ENCODE peak calls at places on chromosomes 6 and 20, in four cellular contexts. F is A549, L is NB4, W is endothelial cell of umbilical vein. K is an unnamed sample.

GRCh38 chr6:35596448-35597442 is 84.0 kb upstream of the TULP1 start:
- DNase-seq in L (no peak), W (peak), F (no peak), K (no peak)

GRCh38 chr20:22773326-22773725 is 189.0 kb upstream of the FOXA2 start:
- DNase-seq in L (no peak), W (peak), F (no peak), K (no peak)

GRCh38 chr20:57678340-57678739 is 31.5 kb downstream of the PMEPA1 start:
- DNase-seq in W (no peak), L (no peak), F (no peak), K (no peak)

GRCh38 chr6:83378621-83379388 is 52.0 kb downstream of the ME1 start:
- DNase-seq in F (no peak), W (no peak), L (peak), K (no peak)

GRCh38 chr6:30707281-30707850 is 9.7 kb downstream of the MDC1 start:
- DNase-seq in L (no peak), W (no peak), F (no peak), K (no peak)

GRCh38 chr6:16238057-16238657 is at the start of gene GMPR:
- DNase-seq in W (peak), F (no peak), L (peak), K (peak)

GRCh38 chr20:37875776-37876175 is 27.2 kb upstream of the VSTM2L start:
- DNase-seq in F (no peak), L (no peak), W (no peak), K (no peak)

GRCh38 chr6:143361536-143362191 is 88.8 kb downstream of the ADAT2 start:
- DNase-seq in F (no peak), L (no peak), W (no peak), K (no peak)

GRCh38 chr6:83868639-83869038 is 9.2 kb downstream of the CYB5R4 start:
- DNase-seq in F (no peak), L (no peak), W (peak), K (no peak)

GRCh38 chr6:90197854-90198496 is 98.7 kb downstream of the BACH2 start:
- DNase-seq in F (no peak), W (no peak), L (peak), K (no peak)

GRCh38 chr6:36269834-36270705 is at the start of gene PNPLA1:
- DNase-seq in L (peak), F (no peak), W (no peak), K (no peak)

GRCh38 chr6:111813247-111814162 is 59.7 kb downstream of the FYN start:
- DNase-seq in L (no peak), W (no peak), F (no peak), K (no peak)

GRCh38 chr6:20572288-20572687 is 38.0 kb downstream of the CDKAL1 start:
- DNase-seq in F (no peak), W (no peak), L (no peak), K (no peak)

GRCh38 chr20:60123096-60123495 is 164.9 kb downstream of the CDH26 start:
- DNase-seq in L (no peak), F (no peak), W (no peak), K (no peak)

GRCh38 chr6:14381225-14381887 is 263.8 kb downstream of the CD83 start:
- DNase-seq in W (no peak), L (no peak), F (no peak), K (no peak)

GRCh38 chr6:79631800-79632172 is 657 bp downstream of the SH3BGRL2 start:
- DNase-seq in W (no peak), F (no peak), L (no peak), K (no peak)

GRCh38 chr6:71727632-71728294 is 158.6 kb upstream of the RIMS1 start:
- DNase-seq in W (no peak), F (no peak), L (peak), K (no peak)

GRCh38 chr6:89270951-89271721 is 44.0 kb downstream of the GABRR2 start:
- DNase-seq in F (no peak), L (peak), W (no peak), K (peak)

GRCh38 chr20:60352580-60352979 is 394.4 kb downstream of the CDH26 start:
- DNase-seq in L (no peak), W (no peak), F (no peak), K (no peak)

GRCh38 chr6:12956991-12957320 is 240.4 kb downstream of the PHACTR1 start:
- DNase-seq in W (no peak), L (peak), F (no peak), K (no peak)

GRCh38 chr6:12955996-12956395 is 239.4 kb downstream of the PHACTR1 start:
- DNase-seq in W (no peak), F (no peak), L (no peak), K (no peak)

GRCh38 chr6:12961761-12962160 is 245.2 kb downstream of the PHACTR1 start:
- DNase-seq in W (no peak), L (no peak), F (no peak), K (no peak)

GRCh38 chr6:12958052-12958706 is 241.6 kb downstream of the PHACTR1 start:
- DNase-seq in F (no peak), W (peak), L (no peak), K (no peak)

DNA sequence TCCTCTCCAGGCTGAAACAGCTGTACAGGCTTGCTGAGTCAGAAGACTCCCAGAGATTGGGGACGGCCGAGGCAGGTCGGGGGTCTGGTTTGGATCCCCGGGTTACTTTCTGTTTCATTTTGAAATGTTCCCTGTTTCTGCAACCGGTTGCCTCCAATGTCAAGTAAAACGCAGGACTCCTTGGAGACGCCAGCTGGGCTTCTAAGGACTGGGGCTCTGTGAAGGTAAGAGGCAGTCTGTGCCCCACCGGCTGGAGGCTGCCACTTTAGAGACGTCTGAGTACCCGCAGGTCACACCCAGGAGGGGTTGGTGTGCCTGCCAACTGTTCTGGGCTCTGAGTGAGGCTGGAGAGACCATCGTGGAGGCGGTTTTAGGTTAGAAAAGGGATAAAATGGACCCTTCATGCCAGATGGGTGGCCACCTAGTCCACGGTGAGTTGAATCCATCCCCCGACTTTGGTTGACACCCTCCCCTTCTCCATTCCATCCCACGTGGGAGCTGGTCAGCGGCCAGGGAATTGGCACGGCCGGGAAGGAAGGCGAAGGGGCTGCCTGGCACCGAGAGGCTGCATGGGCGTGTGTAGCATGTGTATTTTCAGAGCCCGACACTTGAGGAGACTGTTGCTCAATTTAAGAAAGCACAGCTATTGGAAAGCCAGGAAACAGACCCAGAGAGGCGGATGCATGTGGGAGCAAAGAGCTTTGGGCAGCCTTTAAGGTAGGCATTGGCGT is 240.9 kb downstream of the PHACTR1 start:
- DNase-seq in F (peak), W (peak), L (peak), K (peak)
- TF ChIP-seq CTCF in F (no peak), W (peak), L (no peak), K (no peak)

GRCh38 chr20:63969851-63970713 is at the start of gene ZNF512B:
- DNase-seq in W (no peak), F (peak), L (peak), K (no peak)
- TF ChIP-seq POLR2A in W (no peak), F (no peak), L (no peak), K (no peak)

DNA sequence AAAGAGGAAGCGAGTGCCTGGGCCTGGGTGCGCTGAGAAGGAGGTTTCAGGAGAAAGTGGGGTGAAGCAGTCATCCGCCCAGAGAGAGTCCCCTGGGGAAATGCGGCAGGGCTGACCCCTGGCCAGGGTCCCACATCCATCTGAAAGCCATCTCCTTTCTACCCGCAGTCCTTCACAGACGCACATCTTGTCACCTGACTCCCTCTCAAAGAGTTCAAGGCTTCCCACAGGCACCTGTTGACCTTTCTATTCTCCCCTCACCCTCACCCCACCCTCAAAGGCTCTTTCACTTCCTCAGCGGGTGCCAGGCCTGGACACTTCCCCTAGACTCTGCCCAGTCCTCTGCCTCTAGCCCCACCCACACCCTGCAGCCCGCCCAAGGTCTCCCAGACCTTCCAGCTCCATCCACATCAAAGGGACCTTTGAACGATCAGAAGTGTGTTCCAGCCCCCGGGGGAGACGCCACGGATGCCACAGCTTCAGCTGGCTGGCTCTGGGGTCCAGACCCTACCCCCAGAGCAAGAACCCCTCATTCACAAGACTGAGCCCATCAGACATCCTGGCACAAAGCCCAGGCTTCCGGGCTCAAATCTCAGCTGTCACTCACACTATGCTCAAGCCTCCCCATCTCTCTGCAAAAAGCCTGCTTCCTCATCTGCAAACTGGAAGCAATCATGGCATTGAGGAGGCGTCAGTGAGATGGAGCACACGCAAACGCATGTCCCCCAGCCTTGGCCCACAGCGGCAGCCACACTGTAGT is 2.1 kb downstream of the CTSZ start:
- DNase-seq in L (peak), W (peak), F (no peak), K (peak)
- H3K4me3 ChIP-seq in L (no peak), W (no peak), F (no peak), K (no peak)

DNA sequence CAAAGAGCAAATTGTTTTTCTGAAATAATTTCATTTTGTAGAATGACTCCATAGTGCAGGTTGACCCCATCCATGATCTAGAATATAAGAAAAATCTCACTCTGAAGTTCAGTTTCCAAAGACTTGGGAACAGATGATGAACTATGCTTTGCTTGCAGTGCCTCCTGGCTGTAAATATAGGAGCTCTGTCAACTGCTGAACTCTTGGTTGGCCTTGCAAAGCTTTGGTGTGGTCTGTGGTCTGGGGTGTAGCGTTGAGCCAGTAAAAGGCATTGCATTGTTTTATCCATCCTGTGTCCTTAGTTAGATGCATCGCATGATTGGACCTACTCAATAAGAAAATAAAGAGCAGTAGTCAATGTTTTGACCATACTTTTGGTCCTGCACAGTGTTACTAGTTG is 104.0 kb downstream of the PLCB4 start:
- DNase-seq in W (no peak), F (no peak), L (no peak), K (no peak)
- TF ChIP-seq CTCF in W (no peak), F (no peak), L (no peak), K (no peak)

DNA sequence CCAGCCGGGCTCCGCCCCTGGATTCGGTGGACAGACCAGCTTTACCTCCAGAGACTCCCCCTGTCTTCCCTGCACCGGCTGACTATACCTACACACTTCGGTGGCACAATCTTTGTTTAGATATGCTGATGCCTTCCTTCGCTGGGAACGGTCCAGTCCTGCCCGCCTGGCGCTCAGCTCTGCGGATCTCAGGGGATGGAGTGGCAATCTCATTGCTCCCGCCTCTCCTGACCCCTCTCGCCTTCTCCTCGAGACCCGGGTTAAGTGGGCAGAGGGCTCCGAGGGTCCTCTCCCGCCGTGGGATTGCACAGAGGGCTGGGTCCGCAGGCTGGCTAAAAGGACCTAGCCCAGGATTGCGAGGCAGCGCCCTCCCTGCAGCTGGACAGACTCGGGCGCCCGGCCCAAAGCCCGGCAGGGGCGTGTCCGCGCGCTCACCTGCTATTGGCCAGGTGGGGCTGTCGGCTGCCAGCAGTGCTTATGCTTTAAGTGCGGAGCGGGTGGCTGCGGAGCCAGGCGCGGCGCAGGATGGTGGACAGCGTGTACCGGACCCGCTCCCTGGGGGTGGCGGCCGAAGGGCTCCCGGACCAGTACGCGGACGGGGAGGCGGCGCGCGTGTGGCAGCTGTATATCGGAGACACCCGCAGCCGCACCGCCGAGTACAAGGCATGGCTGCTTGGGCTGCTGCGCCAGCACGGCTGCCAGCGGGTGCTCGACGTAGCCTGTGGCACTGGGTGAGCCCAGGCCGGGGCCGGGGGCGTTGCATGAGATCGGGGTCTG is at the start of gene GNMT:
- DNase-seq in W (peak), F (no peak), L (no peak), K (no peak)
- TF ChIP-seq POLR2A in W (no peak), F (no peak), L (no peak), K (no peak)

K was measured in lower leg skin.